ENCODE peak calls at places on chromosomes 4 and X, in six cellular contexts. H is neuronal stem cell; G is neural progenitor cell; L is CD8-positive, alpha-beta T cell; T is MM.1S; W is stomach. N is an unnamed sample.

GRCh38 chrX:48958635-48959094 is 1.3 kb upstream of the OTUD5 start:
- DNase-seq in H (no peak), T (peak; percentile 17), G (peak; percentile 52), W (peak; percentile 32), L (no peak), N (peak; percentile 67)

GRCh38 chr4:2714071-2714770 is 41.9 kb downstream of the TNIP2 start:
- DNase-seq in G (no peak), T (no peak), L (peak; percentile 32), W (no peak), H (no peak), N (no peak)

GRCh38 chr4:146585761-146586333 is 52.8 kb upstream of the POU4F2 start:
- DNase-seq in L (no peak), W (no peak), G (no peak), T (no peak), H (no peak), N (no peak)

GRCh38 chr4:24642941-24643628 is 58.7 kb upstream of the DHX15 start:
- DNase-seq in T (no peak), L (no peak), G (no peak), W (no peak), H (no peak), N (no peak)

GRCh38 chrX:67437821-67438220 is 106.0 kb upstream of the AR start:
- DNase-seq in L (no peak), G (no peak), T (no peak), W (no peak), H (no peak), N (no peak)

GRCh38 chr4:84401669-84402068 is 97.4 kb downstream of the NKX6-1 start:
- DNase-seq in L (no peak), H (no peak), T (no peak), G (no peak), W (no peak), N (no peak)

GRCh38 chrX:79557212-79557611 is 190.1 kb upstream of the ITM2A start:
- DNase-seq in H (no peak), W (no peak), G (no peak), L (no peak), T (no peak), N (no peak)

GRCh38 chrX:86964321-86964720 is 553.3 kb upstream of the KLHL4 start:
- DNase-seq in T (no peak), G (no peak), L (no peak), W (no peak), H (no peak), N (no peak)

GRCh38 chr4:184587746-184588145 is 61.5 kb downstream of the CASP3 start:
- DNase-seq in H (no peak), G (no peak), T (no peak), W (no peak), L (no peak), N (no peak)

GRCh38 chr4:71938776-71939175 is 93.0 kb upstream of the NPFFR2 start:
- DNase-seq in G (no peak), H (no peak), W (no peak), L (no peak), T (no peak), N (no peak)

GRCh38 chr4:54189140-54189539 is 40.0 kb upstream of the PDGFRA start:
- DNase-seq in L (no peak), H (no peak), W (no peak), T (no peak), G (no peak), N (no peak)

GRCh38 chr4:139920552-139920951 is 233.4 kb downstream of the MAML3 start:
- DNase-seq in G (peak; percentile 25), W (no peak), L (no peak), H (no peak), T (no peak), N (no peak)

GRCh38 chr4:19835429-19835828 is 416.3 kb upstream of the SLIT2 start:
- DNase-seq in H (no peak), L (no peak), W (no peak), T (peak; percentile 15), G (no peak), N (no peak)

GRCh38 chr4:74623041-74623440 is 171.3 kb downstream of the BTC start:
- DNase-seq in L (no peak), G (peak; percentile 45), W (no peak), H (peak; percentile 8), T (peak; percentile 69), N (no peak)

GRCh38 chrX:76148011-76148665 is 24.7 kb upstream of the PBDC1 start:
- DNase-seq in G (no peak), T (peak; percentile 16), W (no peak), H (no peak), L (no peak), N (no peak)

GRCh38 chr4:148704291-148704690 is 262.1 kb upstream of the NR3C2 start:
- DNase-seq in W (no peak), T (no peak), L (no peak), G (peak; percentile 12), H (no peak), N (no peak)

GRCh38 chr4:169226565-169226964 is 44.2 kb downstream of the SH3RF1 start:
- DNase-seq in H (no peak), T (no peak), G (no peak), L (no peak), W (no peak), N (no peak)
- H3K4me1 ChIP-seq in H (peaks cover 10% of the 10 kb centered on the region), T (no peaks in the 10 kb centered on the region), G (peaks cover 8% of the 10 kb centered on the region), L (no peaks in the 10 kb centered on the region), W (no peaks in the 10 kb centered on the region), N (peaks cover 22% of the 10 kb centered on the region)

GRCh38 chr4:52265781-52266525 is 214.8 kb downstream of the SPATA18 start:
- DNase-seq in H (no peak), T (no peak), G (no peak), W (no peak), L (no peak), N (no peak)
- H3K27ac ChIP-seq in H (no peak overlapping the region), T (no peak overlapping the region), G (no peak overlapping the region), W (no peak overlapping the region), L (no peak overlapping the region), N (no peak overlapping the region)

GRCh38 chrX:51852096-51852495 is 41.3 kb upstream of the MAGED1 start:
- DNase-seq in T (no peak), W (no peak), H (no peak), L (no peak), G (peak; percentile 23), N (no peak)

GRCh38 chrX:51852621-51853020 is 40.8 kb upstream of the MAGED1 start:
- DNase-seq in L (no peak), W (no peak), T (no peak), G (peak; percentile 1), H (no peak), N (no peak)

GRCh38 chrX:51855698-51856097 is 37.7 kb upstream of the MAGED1 start:
- DNase-seq in G (no peak), W (no peak), L (no peak), T (no peak), H (no peak), N (no peak)

GRCh38 chrX:51851507-51852085 is 41.8 kb upstream of the MAGED1 start:
- DNase-seq in G (no peak), T (peak; percentile 44), W (no peak), H (no peak), L (no peak), N (no peak)

GRCh38 chrX:51853251-51853650 is 40.2 kb upstream of the MAGED1 start:
- DNase-seq in L (no peak), W (no peak), H (peak; percentile 5), G (peak; percentile 26), T (no peak), N (no peak)
- H3K9me3 ChIP-seq in L (no peaks in the 10 kb centered on the region), W (no peaks in the 10 kb centered on the region), H (peaks cover 2% of the 10 kb centered on the region), G (peaks cover 15% of the 10 kb centered on the region), T (no peaks in the 10 kb centered on the region), N (peaks cover 16% of the 10 kb centered on the region)

DNA sequence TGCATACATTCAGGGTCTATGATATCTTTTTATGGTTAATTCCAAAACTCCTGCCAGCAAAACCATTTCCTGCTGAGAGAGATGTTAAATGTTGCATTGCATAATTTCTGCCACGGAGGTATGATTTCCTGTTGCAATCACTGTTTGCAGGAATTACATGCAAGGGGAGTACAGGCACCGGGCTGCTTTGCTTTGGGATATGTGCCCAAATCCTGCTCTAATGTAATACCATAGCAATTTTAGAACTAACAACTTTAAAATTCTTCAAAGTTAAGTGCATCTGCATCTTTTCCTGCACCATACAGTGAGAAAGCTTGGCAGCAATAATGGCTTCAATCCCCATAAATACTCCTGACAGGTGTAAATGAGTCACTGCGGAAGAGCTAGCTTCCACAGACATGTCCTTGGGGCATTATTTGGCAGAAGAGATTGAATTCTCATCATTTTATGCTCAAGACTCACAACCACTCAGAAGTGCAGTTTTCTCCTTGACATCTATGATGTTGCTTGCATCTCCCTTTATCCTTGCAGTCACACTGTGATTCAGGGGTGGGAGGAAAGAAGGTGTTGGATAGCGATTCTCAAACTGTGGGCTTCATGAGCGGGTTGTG is 29.6 kb downstream of the TRIM2 start:
- DNase-seq in T (no peak), G (no peak), W (peak; percentile 49), H (no peak), L (no peak), N (no peak)
- H3K4me1 ChIP-seq in T (no peaks in the 10 kb centered on the region), G (peaks cover 15% of the 10 kb centered on the region), W (peaks cover 32% of the 10 kb centered on the region), H (peaks cover 1% of the 10 kb centered on the region), L (no peaks in the 10 kb centered on the region), N (peaks cover 34% of the 10 kb centered on the region)

DNA sequence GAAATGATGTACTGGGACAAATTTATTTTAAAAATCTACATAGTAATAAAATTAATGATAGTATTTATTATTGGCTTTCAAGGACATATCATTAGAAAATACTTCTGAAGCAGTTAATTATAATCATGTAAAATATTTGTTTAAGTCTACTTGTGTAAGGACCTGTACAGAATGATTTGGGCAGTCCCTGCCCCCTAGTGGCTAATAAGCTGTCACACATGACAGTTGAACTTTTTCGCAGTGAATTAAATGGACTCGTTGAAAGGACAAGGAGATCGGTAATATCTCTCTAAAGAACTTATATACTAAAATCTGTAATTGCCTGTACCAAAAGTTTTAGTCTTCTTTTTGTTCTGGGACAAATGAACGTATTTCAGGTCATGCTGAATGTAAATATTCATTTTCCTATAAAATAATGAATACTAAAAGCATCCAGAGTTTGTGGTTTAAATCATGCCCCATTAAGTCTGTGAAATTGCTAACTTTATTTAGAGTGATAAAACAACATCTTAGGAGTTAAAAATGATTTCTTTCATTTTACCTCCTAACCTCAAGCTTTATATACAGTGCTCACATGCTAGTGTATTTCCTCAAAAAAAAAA is 13.6 kb downstream of the EXOC1 start:
- DNase-seq in H (peak; percentile 18), L (peak; percentile 32), T (peak; percentile 77), G (peak; percentile 78), W (no peak), N (no peak)
- H3K27ac ChIP-seq in H (no peak overlapping the region), L (no peak overlapping the region), T (peak overlapping the region; percentile 49), G (no peak overlapping the region), W (peak overlapping the region; percentile 60), N (peak overlapping the region; percentile 72)

DNA sequence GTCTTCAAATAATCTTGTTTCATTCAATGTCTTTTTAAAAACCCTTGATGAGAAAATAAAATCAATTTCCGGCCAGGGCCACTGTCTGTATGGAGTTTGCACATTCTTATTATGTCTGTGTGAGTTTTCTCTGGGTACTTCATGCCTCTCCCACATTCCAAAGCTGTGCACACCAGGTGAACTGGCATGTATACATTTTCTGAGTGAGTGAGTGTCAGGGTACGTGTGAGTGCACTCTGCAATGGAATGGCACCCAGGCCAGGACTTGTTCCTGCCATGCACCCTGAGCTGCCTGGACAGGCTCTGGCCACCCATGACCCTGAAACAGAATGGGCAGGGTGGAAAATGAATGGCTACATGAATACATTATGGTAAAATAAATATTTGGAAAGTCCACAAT is 61.3 kb downstream of the UBE2NL start:
- DNase-seq in H (no peak), G (no peak), T (no peak), L (no peak), W (no peak), N (no peak)
- H3K9me3 ChIP-seq in H (no peaks in the 10 kb centered on the region), G (peaks cover 6% of the 10 kb centered on the region), T (no peaks in the 10 kb centered on the region), L (no peaks in the 10 kb centered on the region), W (no peaks in the 10 kb centered on the region), N (no peaks in the 10 kb centered on the region)

N was measured in right atrium auricular region.